ENCODE peak calls at places on chromosomes 5 and 9, in four cellular contexts. C is progenitor cell of endocrine pancreas, P is GM06990, H is PC-3. U is an unnamed sample.

GRCh38 chr9:89375181-89375760 is 57.0 kb downstream of the SECISBP2 start:
- DNase-seq in C (no peak), P (no peak), H (peak), U (no peak)

GRCh38 chr5:108749130-108749861 is 1.6 kb downstream of the FER start:
- DNase-seq in C (peak), P (no peak), H (no peak), U (peak)

GRCh38 chr5:75675779-75676178 is 41.5 kb downstream of the POC5 start:
- DNase-seq in C (no peak), P (no peak), H (no peak), U (no peak)

GRCh38 chr5:106292654-106293053 is 1378.1 kb downstream of the EFNA5 start:
- DNase-seq in C (no peak), P (no peak), H (peak), U (no peak)

GRCh38 chr5:170886210-170886894 is 24.5 kb downstream of the RANBP17 start:
- DNase-seq in C (no peak), P (no peak), H (no peak), U (no peak)

GRCh38 chr5:151042453-151043093 is 22.2 kb downstream of the GPX3 start:
- DNase-seq in C (no peak), P (no peak), H (no peak), U (no peak)

GRCh38 chr5:23352437-23352836 is 155.0 kb upstream of the PRDM9 start:
- DNase-seq in C (no peak), P (no peak), H (peak), U (peak)

GRCh38 chr9:131299948-131300347 is 10.4 kb downstream of the PLPP7 start:
- DNase-seq in C (no peak), P (no peak), H (no peak), U (no peak)

GRCh38 chr5:169650701-169651331 is 13.7 kb downstream of the DOCK2 start:
- DNase-seq in C (no peak), P (peak), H (peak), U (no peak)

GRCh38 chr9:15157371-15157770 is 149.6 kb downstream of the TTC39B start:
- DNase-seq in C (no peak), P (no peak), H (peak), U (no peak)

GRCh38 chr9:73154760-73155159 is 3.1 kb downstream of the ANXA1 start:
- DNase-seq in C (no peak), P (no peak), H (peak), U (no peak)

GRCh38 chr5:173324115-173325001 is 3.9 kb downstream of the STC2 start:
- DNase-seq in C (no peak), P (no peak), H (no peak), U (peak)

GRCh38 chr5:96753017-96753397 is 54.7 kb downstream of the ERAP1 start:
- DNase-seq in C (no peak), P (no peak), H (no peak), U (no peak)

GRCh38 chr5:97229688-97230285 is 46.7 kb upstream of the RIOK2 start:
- DNase-seq in C (no peak), P (no peak), H (no peak), U (no peak)

GRCh38 chr9:272251-273213 is 57.9 kb downstream of the DOCK8 start:
- DNase-seq in C (no peak), P (peak), H (no peak), U (no peak)

GRCh38 chr5:65825388-65826328 is 100.7 kb upstream of the ERBIN start:
- DNase-seq in C (no peak), P (peak), H (no peak), U (no peak)

GRCh38 chr9:1285526-1285925 is 235.4 kb downstream of the DMRT2 start:
- DNase-seq in C (no peak), P (no peak), H (no peak), U (no peak)

GRCh38 chr5:60540855-60541805 is 158.8 kb downstream of the DEPDC1B start:
- DNase-seq in C (no peak), P (peak), H (no peak), U (no peak)

GRCh38 chr9:2351324-2351723 is 270.3 kb upstream of the VLDLR start:
- DNase-seq in C (no peak), P (no peak), H (no peak), U (no peak)

GRCh38 chr5:66744040-66744439 is 147.8 kb downstream of the MAST4 start:
- DNase-seq in C (no peak), P (no peak), H (no peak), U (no peak)

GRCh38 chr9:136108648-136109266 is 9.9 kb downstream of the TMEM250 start:
- DNase-seq in C (no peak), P (no peak), H (no peak), U (no peak)

GRCh38 chr9:136109351-136110081 is 9.2 kb downstream of the TMEM250 start:
- DNase-seq in C (peak), P (peak), H (peak), U (peak)

GRCh38 chr9:136111910-136112309 is 6.8 kb downstream of the TMEM250 start:
- DNase-seq in C (no peak), P (no peak), H (no peak), U (no peak)

GRCh38 chr9:136111190-136111589 is 7.5 kb downstream of the TMEM250 start:
- DNase-seq in C (no peak), P (no peak), H (no peak), U (no peak)

DNA sequence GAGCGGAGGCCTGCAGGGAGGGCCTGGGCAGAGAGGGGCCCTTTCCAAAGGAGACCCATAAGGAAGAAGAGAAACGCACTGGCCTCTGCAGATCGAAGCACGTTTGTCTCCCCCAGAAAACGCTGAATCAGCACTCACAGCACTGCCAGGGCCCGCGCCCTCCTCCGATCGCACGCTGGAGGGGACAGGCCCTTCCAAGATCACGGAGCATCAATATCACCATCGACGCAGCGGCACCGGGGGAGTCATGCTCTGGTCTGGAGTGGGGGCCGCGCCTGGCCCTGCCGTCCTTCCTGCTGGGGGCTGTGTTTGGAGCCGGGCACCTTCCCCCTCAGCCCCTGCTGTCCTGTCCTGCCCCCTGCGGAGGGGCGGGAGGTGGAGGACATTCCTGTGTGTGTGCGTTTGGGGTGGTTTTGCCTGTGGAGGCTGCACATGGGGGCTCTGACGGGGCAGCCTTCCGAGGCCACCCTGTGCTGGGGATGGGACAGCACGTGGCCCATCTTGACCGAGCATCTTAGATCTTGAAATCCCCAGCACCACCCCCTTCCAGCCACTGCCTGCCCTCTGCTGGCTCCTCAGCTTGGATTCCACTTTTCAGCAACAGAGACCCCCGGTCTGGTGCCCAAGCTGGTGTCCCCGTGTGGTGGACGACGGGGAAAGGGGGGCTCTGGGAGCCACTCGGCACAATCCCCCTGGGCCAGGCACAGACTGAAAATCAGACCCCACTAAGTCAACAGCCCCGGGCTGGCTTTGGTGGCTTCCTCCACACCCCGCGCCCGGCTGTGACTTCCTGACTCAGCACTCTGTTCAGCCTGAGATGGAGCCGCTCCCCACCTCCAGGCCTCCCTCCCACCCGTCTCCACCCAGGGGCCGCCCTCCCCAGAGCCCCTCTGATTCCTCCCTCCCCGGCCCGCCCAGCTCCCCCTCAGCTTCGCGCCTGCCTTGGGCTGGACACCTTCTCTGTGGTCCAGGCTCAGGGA is 8.3 kb downstream of the TMEM250 start:
- DNase-seq in C (no peak), P (peak), H (peak), U (no peak)
- TF ChIP-seq CTCF in C (no peak), P (peak), H (peak), U (no peak)

DNA sequence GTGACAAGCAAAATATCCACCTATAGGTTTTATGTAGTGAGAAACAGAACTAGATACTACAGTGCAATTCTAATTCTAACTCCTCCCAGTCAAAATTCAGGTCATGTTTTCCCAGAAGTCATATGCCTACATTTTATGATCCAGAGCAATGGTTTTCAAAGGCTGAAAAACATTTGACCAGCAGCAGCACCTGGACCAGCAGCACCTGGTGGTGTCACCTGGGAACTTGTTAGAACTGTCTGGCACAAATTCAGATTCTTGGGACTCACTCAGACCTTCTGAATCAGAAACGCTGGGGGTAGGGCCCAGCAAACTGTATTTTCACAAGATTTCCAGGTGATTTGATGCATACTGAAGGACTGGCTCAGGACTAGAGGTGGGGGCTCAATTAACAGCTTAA is 367.7 kb upstream of the RFX3 start:
- DNase-seq in C (no peak), P (no peak), H (peak), U (no peak)
- TF ChIP-seq CTCF in C (peak), P (no peak), H (peak), U (no peak)

GRCh38 chr5:77620404-77620803 is 18.1 kb downstream of the OTP start:
- DNase-seq in C (no peak), P (no peak), H (peak), U (no peak)
- TF ChIP-seq CTCF in C (peak), P (no peak), H (peak), U (no peak)

DNA sequence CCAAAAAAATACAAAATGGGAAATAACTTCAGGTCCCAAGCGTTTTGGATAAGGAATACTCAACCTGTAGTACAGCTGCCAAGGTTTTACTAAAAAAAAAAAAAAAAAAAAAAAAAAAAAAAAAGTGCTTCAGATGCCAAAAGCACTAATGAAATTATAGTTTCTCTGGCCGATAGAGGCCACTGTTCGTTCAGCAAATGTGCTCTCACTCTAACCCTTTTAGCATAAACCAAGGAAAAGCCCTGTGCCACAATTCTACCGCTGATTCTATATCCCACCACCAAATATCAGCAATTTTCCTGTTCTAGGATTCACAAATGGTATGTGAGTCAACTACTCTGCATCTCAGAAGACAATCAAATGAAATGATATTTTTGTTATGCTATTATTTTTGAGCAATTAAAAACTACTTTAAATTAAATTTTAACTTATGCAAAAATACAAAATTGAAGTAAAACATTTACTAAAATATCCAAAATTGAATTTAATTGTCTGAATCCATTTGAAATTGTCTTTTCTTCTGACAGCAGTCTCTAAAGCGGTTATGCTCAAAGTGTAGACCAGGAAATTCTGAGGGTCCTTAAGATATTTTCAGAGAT is 79.8 kb downstream of the RICTOR start:
- DNase-seq in C (no peak), P (no peak), H (peak), U (no peak)
- TF ChIP-seq CTCF in C (peak), P (no peak), H (peak), U (peak)

GRCh38 chr5:160118349-160119141 is 705 bp downstream of the PWWP2A start:
- DNase-seq in C (peak), P (peak), H (peak), U (no peak)

GRCh38 chr5:160116991-160117390 is 2.3 kb downstream of the PWWP2A start:
- DNase-seq in C (no peak), P (no peak), H (no peak), U (no peak)

GRCh38 chr5:160119142-160119904 is at the start of gene PWWP2A:
- DNase-seq in C (peak), P (peak), H (peak), U (peak)

DNA sequence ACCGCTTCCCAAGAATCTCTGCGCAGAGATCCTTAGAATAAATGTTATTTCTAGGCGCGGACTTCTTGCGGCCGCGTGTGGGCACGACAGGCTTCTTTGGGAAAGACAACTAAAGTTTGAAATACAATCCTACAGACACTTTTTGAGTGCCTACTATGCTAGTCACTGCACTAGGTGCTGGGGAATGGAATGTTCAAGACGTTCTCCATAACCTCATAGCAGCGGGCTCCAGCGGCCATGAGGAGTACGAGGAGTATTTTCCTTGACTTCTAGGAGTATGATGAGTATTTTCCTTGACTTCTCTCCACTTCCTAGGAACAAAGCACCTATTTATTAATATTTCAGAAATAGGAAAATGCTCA is 636 bp upstream of the PWWP2A start:
- DNase-seq in C (no peak), P (no peak), H (no peak), U (no peak)
- TF ChIP-seq CTCF in C (no peak), P (no peak), H (peak), U (peak)

GRCh38 chr5:162248107-162248713 is 180.6 kb downstream of the GABRG2 start:
- DNase-seq in C (no peak), P (no peak), H (peak), U (peak)
- TF ChIP-seq CTCF in C (peak), P (peak), H (peak), U (peak)

GRCh38 chr9:97744710-97745708 is 47.9 kb upstream of the XPA start:
- DNase-seq in C (no peak), P (no peak), H (peak), U (peak)

GRCh38 chr9:97737429-97737828 is 40.3 kb upstream of the XPA start:
- DNase-seq in C (no peak), P (no peak), H (peak), U (no peak)

GRCh38 chr9:97741947-97742346 is 44.8 kb upstream of the XPA start:
- DNase-seq in C (no peak), P (no peak), H (no peak), U (no peak)

GRCh38 chr9:97742545-97742944 is 45.4 kb upstream of the XPA start:
- DNase-seq in C (no peak), P (no peak), H (no peak), U (no peak)

DNA sequence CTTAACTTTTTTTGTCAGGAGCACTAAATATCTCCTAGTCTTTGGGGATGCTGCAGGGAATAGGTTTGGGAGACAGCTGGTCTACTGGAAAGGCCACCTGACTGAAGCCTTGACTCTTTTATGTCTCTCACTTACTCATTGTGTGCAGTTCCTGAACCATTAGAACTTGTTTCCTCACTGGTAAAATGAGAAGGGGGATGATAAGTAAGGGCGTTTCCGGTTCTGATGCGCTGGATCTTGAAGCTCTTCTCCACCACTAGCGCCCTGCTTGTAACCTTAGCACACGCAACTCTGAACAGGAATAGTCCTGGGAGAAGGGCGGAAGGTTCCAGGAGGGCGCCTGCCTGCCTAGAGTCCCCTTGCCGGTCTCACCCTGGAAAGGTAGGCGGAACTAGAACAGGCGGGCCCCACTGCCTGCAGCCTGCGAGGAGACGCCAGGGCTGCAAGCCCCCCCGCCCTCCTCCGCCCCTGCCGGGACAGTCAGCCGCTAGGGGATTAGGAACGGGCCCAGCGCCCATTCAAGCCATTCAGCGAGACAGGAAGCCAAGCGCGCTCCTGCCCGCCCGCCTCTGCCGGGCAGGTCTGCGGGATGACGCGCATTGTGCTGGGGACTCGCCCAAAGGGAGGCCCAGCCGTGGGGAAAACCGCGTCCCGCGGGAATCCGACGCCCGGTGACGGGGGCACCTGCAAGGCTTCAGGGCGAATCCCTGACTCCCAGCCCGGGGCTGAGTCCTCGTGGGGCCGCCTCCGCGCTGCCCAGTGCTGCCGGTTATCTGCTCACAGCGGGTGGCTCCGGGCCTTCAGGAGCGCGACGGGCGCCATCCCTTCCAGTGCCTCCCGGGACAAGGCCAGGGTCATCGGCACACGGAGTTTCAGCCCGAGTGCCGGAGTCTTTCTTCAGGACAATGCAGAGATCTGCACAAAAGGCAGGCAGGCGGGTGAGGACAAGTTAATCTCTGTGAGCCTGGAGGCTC is 44.0 kb upstream of the XPA start:
- DNase-seq in C (peak), P (peak), H (no peak), U (peak)
- TF ChIP-seq CTCF in C (peak), P (no peak), H (no peak), U (no peak)

GRCh38 chr9:16884373-16884772 is 13.9 kb upstream of the BNC2 start:
- DNase-seq in C (no peak), P (no peak), H (no peak), U (no peak)

GRCh38 chr9:16879416-16879815 is 8.9 kb upstream of the BNC2 start:
- DNase-seq in C (no peak), P (no peak), H (peak), U (no peak)

GRCh38 chr9:16885896-16886295 is 15.4 kb upstream of the BNC2 start:
- DNase-seq in C (no peak), P (no peak), H (no peak), U (no peak)

GRCh38 chr9:16884952-16885513 is 14.6 kb upstream of the BNC2 start:
- DNase-seq in C (no peak), P (no peak), H (peak), U (no peak)

DNA sequence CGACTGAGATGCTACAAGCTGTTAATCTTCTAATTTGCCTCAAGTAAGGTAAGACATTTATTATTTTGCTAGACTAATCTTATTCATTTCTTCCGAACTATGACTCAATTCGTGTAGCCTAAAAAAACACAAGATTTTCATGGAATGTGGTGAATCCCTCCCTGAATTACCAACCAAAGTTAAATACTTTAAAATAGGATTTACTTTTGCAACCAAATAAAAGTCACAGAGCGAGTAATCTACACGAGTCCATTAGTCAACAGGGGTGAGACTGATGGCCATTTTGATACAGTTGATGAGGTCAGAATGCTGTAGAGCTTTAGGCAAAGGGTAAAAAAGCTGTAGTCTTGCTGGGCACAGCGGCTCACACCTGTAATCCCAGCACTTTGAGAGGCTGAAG is 13.1 kb upstream of the BNC2 start:
- DNase-seq in C (no peak), P (no peak), H (peak), U (no peak)
- TF ChIP-seq CTCF in C (no peak), P (no peak), H (no peak), U (no peak)

GRCh38 chr9:97954550-97954989 is 16.6 kb upstream of the HEMGN start:
- DNase-seq in C (peak), P (peak), H (peak), U (peak)
- TF ChIP-seq CTCF in C (peak), P (peak), H (peak), U (peak)